ENCODE peak calls at places on chromosomes 11 and 22, in six cellular contexts. D, O, C, Y, V and A are unnamed samples.

GRCh38 chr11:66011239-66011784 is 496 bp upstream of the CST6 start:
- DNase-seq in D (peak), O (peak), C (no peak), Y (no peak), V (no peak), A (no peak)

GRCh38 chr11:73314121-73314948 is 6.3 kb downstream of the ARHGEF17 start:
- DNase-seq in D (peak), O (no peak), C (no peak), Y (no peak), V (no peak), A (peak)

GRCh38 chr11:31977343-31977742 is 113.5 kb upstream of the RCN1 start:
- DNase-seq in D (no peak), O (no peak), C (no peak), Y (no peak), V (no peak), A (no peak)

GRCh38 chr22:40376149-40376548 is 5.8 kb downstream of the SGSM3 start:
- DNase-seq in D (peak), O (no peak), C (no peak), Y (no peak), V (no peak), A (no peak)

GRCh38 chr11:103534959-103535358 is 425.7 kb downstream of the DYNC2H1 start:
- DNase-seq in D (no peak), O (no peak), C (no peak), Y (no peak), V (no peak), A (no peak)

GRCh38 chr22:33062402-33062801 is 4.2 kb upstream of the SYN3 start:
- DNase-seq in D (no peak), O (no peak), C (no peak), Y (no peak), V (no peak), A (no peak)

GRCh38 chr11:114243461-114244372 is 52.5 kb upstream of the NNMT start:
- DNase-seq in D (no peak), O (no peak), C (no peak), Y (no peak), V (no peak), A (no peak)

GRCh38 chr11:120563698-120564572 is 52.4 kb downstream of the GRIK4 start:
- DNase-seq in D (peak), O (no peak), C (no peak), Y (no peak), V (no peak), A (peak)

GRCh38 chr11:60866911-60867870 is at the start of gene ZP1:
- DNase-seq in D (peak), O (no peak), C (no peak), Y (no peak), V (no peak), A (no peak)

GRCh38 chr11:117644403-117645155 is 152.4 kb downstream of the DSCAML1 start:
- DNase-seq in D (no peak), O (no peak), C (no peak), Y (no peak), V (no peak), A (no peak)

GRCh38 chr22:33860386-33860785 is 59.9 kb downstream of the LARGE1 start:
- DNase-seq in D (no peak), O (no peak), C (no peak), Y (no peak), V (no peak), A (no peak)

GRCh38 chr11:77302752-77303151 is 1.3 kb upstream of the GDPD4 start:
- DNase-seq in D (no peak), O (no peak), C (no peak), Y (no peak), V (no peak), A (no peak)

GRCh38 chr11:72576196-72576595 is 98.0 kb downstream of the PDE2A start:
- DNase-seq in D (no peak), O (no peak), C (no peak), Y (no peak), V (no peak), A (no peak)

GRCh38 chr22:35422936-35423335 is 23.0 kb downstream of the MCM5 start:
- DNase-seq in D (no peak), O (no peak), C (no peak), Y (no peak), V (no peak), A (no peak)

GRCh38 chr11:58642120-58642625 is 19.7 kb downstream of the CNTF start:
- DNase-seq in D (no peak), O (no peak), C (no peak), Y (peak), V (no peak), A (no peak)

GRCh38 chr11:118649941-118650340 is 29.5 kb downstream of the TREH start:
- DNase-seq in D (no peak), O (no peak), C (no peak), Y (no peak), V (no peak), A (no peak)

GRCh38 chr22:19524170-19525115 is at the start of gene CLDN5:
- DNase-seq in D (peak), O (no peak), C (no peak), Y (peak), V (no peak), A (no peak)

GRCh38 chr11:126127898-126128297 is 65.2 kb upstream of the CDON start:
- DNase-seq in D (peak), O (no peak), C (no peak), Y (no peak), V (no peak), A (no peak)

GRCh38 chr22:24935771-24936483 is 10.6 kb downstream of the LHFPL7 start:
- DNase-seq in D (no peak), O (no peak), C (no peak), Y (no peak), V (no peak), A (no peak)

GRCh38 chr22:39220897-39221850 is 23.6 kb downstream of the PDGFB start:
- DNase-seq in D (no peak), O (no peak), C (no peak), Y (no peak), V (no peak), A (no peak)